ENCODE peak calls at places on chromosomes 12 and 14, in six cellular contexts. U is transverse colon, Q is spleen, I is GM23338, S is breast epithelium, Y is GM12878. R is an unnamed sample.

GRCh38 chr12:29725587-29726320 is 58.0 kb downstream of the TMTC1 start:
- DNase-seq in U (peak; percentile 19), Q (no peak), I (no peak), S (peak; percentile 39), Y (peak; percentile 54), R (no peak)

GRCh38 chr14:59187802-59188460 is 536 bp upstream of the DAAM1 start:
- DNase-seq in U (peak; percentile 31), Q (peak; percentile 88), I (peak; percentile 45), S (peak; percentile 34), Y (no peak), R (no peak)

GRCh38 chr12:97003276-97003675 is 96.2 kb downstream of the NEDD1 start:
- DNase-seq in U (no peak), Q (no peak), I (no peak), S (no peak), Y (no peak), R (no peak)

GRCh38 chr12:24200013-24200412 is 250.5 kb upstream of the SOX5 start:
- DNase-seq in U (no peak), Q (no peak), I (no peak), S (no peak), Y (peak; percentile 40), R (no peak)

GRCh38 chr12:28089363-28089762 is 100.9 kb upstream of the CCDC91 start:
- DNase-seq in U (no peak), Q (no peak), I (peak; percentile 51), S (no peak), Y (no peak), R (peak; percentile 87)

GRCh38 chr14:22541721-22542120 is 47.3 kb downstream of the DAD1 start:
- DNase-seq in U (no peak), Q (no peak), I (no peak), S (no peak), Y (no peak), R (no peak)

GRCh38 chr12:49225551-49226166 is 36.8 kb upstream of the TUBA1A start:
- DNase-seq in U (peak; percentile 21), Q (no peak), I (peak; percentile 23), S (no peak), Y (no peak), R (no peak)

GRCh38 chr12:75760481-75761324 is 249.3 kb upstream of the KRR1 start:
- DNase-seq in U (no peak), Q (no peak), I (no peak), S (no peak), Y (no peak), R (no peak)

GRCh38 chr14:87017335-87017734 is 975.6 kb downstream of the GALC start:
- DNase-seq in U (no peak), Q (no peak), I (peak; percentile 63), S (no peak), Y (no peak), R (no peak)

GRCh38 chr14:105145381-105146180 is 23.0 kb downstream of the JAG2 start:
- DNase-seq in U (no peak), Q (no peak), I (no peak), S (no peak), Y (no peak), R (no peak)

GRCh38 chr14:37707716-37708115 is 112.3 kb downstream of the TTC6 start:
- DNase-seq in U (no peak), Q (no peak), I (no peak), S (no peak), Y (no peak), R (no peak)

GRCh38 chr14:98226411-98226810 is 1045.6 kb downstream of the BCL11B start:
- DNase-seq in U (no peak), Q (no peak), I (no peak), S (no peak), Y (no peak), R (no peak)

GRCh38 chr12:89936631-89937030 is 228.0 kb upstream of the ATP2B1 start:
- DNase-seq in U (no peak), Q (no peak), I (no peak), S (no peak), Y (no peak), R (no peak)

GRCh38 chr14:83894519-83894918 is 1635.4 kb upstream of the FLRT2 start:
- DNase-seq in U (no peak), Q (no peak), I (peak; percentile 41), S (no peak), Y (no peak), R (no peak)

GRCh38 chr14:104977008-104977680 is 1.0 kb downstream of the AHNAK2 start:
- DNase-seq in U (no peak), Q (peak; percentile 75), I (no peak), S (no peak), Y (no peak), R (no peak)

GRCh38 chr12:50258167-50258551 is 25.2 kb downstream of the LIMA1 start:
- DNase-seq in U (peak; percentile 43), Q (no peak), I (no peak), S (peak; percentile 52), Y (no peak), R (no peak)

DNA sequence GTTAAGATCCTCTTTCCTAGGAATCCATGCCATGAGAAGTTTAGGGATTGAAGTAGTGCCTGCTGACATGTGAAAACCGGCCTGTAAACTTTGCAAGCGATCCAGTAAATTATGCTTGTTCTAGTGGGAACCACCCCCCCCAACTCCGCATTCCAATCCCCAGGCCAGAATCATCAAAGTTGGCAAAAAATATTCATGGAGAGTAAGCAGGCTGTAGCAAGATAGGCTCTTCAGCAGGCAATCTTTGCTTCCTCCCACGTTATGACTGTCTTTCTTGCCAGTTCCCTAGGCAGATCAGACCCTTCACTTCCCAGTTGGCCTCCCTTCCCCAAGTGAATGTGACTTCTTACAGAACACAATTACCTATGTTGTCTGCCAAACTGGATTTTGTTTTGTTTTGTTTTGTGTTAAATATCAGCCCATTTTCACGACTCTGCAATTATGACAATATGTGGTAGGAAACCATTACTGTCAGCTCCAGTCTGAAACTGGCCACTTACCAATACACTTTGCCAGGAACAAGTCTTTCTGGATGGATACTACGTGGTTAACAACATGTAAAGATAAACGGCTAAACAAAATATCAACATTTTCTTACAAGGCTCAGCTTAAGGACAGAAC is 1.1 kb upstream of the PTGER2 start:
- DNase-seq in U (no peak), Q (no peak), I (no peak), S (no peak), Y (no peak), R (no peak)
- TF ChIP-seq POLR2AphosphoS5 in U (no peak), Q (no peak), I (no peak), S (no peak), Y (no peak), R (no peak)

GRCh38 chr14:91350483-91350812 is 67.2 kb downstream of the CCDC88C start:
- DNase-seq in U (no peak), Q (peak; percentile 48), I (no peak), S (no peak), Y (no peak), R (no peak)

GRCh38 chr14:91351508-91351853 is 66.1 kb downstream of the CCDC88C start:
- DNase-seq in U (no peak), Q (peak; percentile 74), I (no peak), S (no peak), Y (no peak), R (no peak)

GRCh38 chr14:91350813-91351507 is 66.7 kb downstream of the CCDC88C start:
- DNase-seq in U (no peak), Q (peak; percentile 64), I (no peak), S (no peak), Y (peak; percentile 91), R (no peak)

GRCh38 chr14:91349481-91350074 is 68.0 kb downstream of the CCDC88C start:
- DNase-seq in U (no peak), Q (peak; percentile 45), I (no peak), S (no peak), Y (peak; percentile 85), R (no peak)

DNA sequence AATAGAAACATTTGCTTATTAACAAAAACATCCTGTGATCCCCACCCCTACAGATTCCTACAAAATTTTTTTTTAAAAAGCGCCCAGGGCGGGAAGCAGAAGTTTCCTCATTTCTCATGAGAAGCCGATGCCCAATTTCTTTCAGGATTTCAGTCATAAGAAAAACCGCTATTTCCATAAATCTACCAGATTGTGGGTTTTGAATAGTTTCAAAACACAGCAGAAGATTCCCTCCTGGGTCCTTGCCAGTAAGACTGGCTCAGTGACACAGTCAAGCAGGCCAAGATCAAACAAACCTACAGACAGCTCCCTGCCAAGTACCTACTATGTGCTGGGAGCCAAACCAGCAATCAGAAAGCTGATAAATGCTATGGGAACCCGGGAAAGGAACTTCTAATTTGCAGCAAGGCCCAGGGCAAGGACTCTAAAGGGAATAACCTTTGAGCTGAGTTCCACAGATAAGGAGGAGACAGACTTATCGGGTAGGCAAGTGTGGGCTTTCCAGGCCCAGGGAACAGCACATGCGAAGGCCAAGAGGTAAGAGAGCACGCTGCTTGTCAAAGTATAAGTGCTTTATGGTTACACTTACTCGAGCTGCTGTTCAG is 68.7 kb downstream of the CCDC88C start:
- DNase-seq in U (no peak), Q (peak; percentile 3), I (no peak), S (no peak), Y (no peak), R (peak; percentile 52)
- TF ChIP-seq POLR2AphosphoS5 in U (no peak), Q (no peak), I (no peak), S (no peak), Y (no peak), R (no peak)

GRCh38 chr12:6530576-6531260 is 3.6 kb upstream of the GAPDH start:
- DNase-seq in U (no peak), Q (no peak), I (no peak), S (no peak), Y (no peak), R (no peak)

GRCh38 chr12:6533653-6534157 is 612 bp upstream of the GAPDH start:
- DNase-seq in U (peak; percentile 68), Q (peak; percentile 90), I (peak; percentile 94), S (no peak), Y (no peak), R (peak; percentile 51)

GRCh38 chr12:6532927-6533652 is 1.2 kb upstream of the GAPDH start:
- DNase-seq in U (peak; percentile 73), Q (peak; percentile 89), I (peak; percentile 84), S (peak; percentile 70), Y (no peak), R (no peak)

GRCh38 chr12:6534158-6534913 is at the start of gene GAPDH:
- DNase-seq in U (peak; percentile 94), Q (peak; percentile 97), I (peak; percentile 98), S (peak; percentile 85), Y (peak; percentile 80), R (peak; percentile 59)

DNA sequence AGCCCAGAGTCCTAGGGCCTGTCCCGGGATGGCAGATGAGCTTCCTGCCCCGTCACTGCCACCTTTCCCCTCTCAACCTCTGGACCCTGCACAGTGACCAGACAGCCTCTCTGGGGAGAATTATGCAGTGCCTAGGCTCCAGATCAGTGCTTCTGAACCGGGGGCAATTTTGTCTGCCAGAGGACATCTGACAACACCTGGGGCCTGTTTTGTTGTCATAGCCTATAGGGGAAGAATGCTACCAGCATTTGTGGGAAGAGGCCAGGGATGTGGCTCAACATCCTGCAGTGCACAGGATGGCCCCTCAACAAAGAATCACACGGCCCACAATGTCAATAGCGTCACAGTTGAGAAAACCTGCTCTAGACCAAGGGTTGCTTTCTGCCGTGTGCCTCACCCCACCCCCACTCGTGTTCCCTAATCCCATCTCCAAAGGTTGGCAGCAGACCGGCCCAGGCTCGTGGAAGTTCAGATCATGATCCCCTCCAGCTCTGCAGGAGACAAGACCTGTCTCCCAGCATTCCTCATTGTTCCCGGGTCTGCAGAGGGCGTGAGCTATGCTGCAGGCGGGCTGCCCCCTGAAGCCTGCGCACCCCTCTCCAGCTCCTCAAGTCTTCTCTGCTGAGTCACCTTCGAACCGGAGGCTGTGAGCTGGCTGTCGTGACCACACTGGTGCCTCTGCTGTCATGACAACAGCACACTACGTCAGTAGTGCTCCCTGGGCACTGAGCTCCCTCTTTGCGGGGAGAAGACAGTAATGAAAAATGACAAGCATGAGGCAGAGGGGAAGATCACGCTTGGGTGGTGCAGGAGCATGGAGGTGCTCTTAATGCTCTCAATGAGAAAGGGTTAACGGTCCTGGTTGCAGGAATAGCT is 2.0 kb upstream of the GAPDH start:
- DNase-seq in U (peak; percentile 71), Q (peak; percentile 87), I (peak; percentile 78), S (no peak), Y (no peak), R (no peak)
- TF ChIP-seq POLR2AphosphoS5 in U (peak; percentile 40), Q (peak; percentile 79), I (peak; percentile 27), S (no peak), Y (peak; percentile 35), R (no peak)

GRCh38 chr12:127254420-127254955 is 1012.5 kb upstream of the TMEM132C start:
- DNase-seq in U (no peak), Q (no peak), I (no peak), S (no peak), Y (no peak), R (no peak)
- TF ChIP-seq POLR2AphosphoS5 in U (no peak), Q (no peak), I (no peak), S (no peak), Y (no peak), R (no peak)